ENCODE peak calls at places on chromosome 3, in five cellular contexts. P is activated CD4-positive, alpha-beta T cell treated with anti-CD3 and anti-CD28 coated beads, Interleukin-2, amount 50 U/mL, for 48 hours; R is T-helper 9 cell; M is left kidney; I is psoas muscle. F is an unnamed sample.
A peak's percentile ranks its signal among the peaks of the same experiment; 100 is the strongest.

GRCh38 chr3:97910931-97911351 is 61.3 kb downstream of the RIOX2 start:
- DNase-seq in P (no peak), I (no peak), R (no peak), M (no peak), F (no peak)

GRCh38 chr3:162769559-162769958 is 1273.0 kb downstream of the OTOL1 start:
- DNase-seq in I (no peak), P (no peak), R (no peak), M (no peak), F (no peak)

GRCh38 chr3:97949110-97949485 is 23.1 kb downstream of the RIOX2 start:
- DNase-seq in M (no peak), R (no peak), I (no peak), P (no peak), F (no peak)

GRCh38 chr3:42275217-42275616 is 9.2 kb upstream of the CCK start:
- DNase-seq in P (no peak), M (no peak), I (no peak), R (no peak), F (no peak)

GRCh38 chr3:132772252-132772651 is 50.0 kb upstream of the NPHP3 start:
- DNase-seq in R (no peak), M (no peak), P (no peak), I (no peak), F (no peak)

GRCh38 chr3:128493221-128494151 is 485 bp upstream of the GATA2 start:
- DNase-seq in M (peak; percentile 39), P (no peak), I (no peak), R (no peak), F (no peak)

GRCh38 chr3:183259087-183259486 is 6.0 kb downstream of the B3GNT5 start:
- DNase-seq in R (no peak), I (no peak), M (no peak), P (no peak), F (no peak)

GRCh38 chr3:193240436-193240849 is 579 bp upstream of the PLAAT1 start:
- DNase-seq in R (no peak), I (peak; percentile 57), P (no peak), M (peak; percentile 72), F (no peak)

GRCh38 chr3:31848921-31849320 is 132.1 kb downstream of the OSBPL10 start:
- DNase-seq in P (no peak), M (no peak), I (no peak), R (no peak), F (no peak)

F was measured in activated T-cell treated with anti-CD3 and anti-CD28 coated beads for 48 hours.